ENCODE peak calls at places on chromosomes 5 and 9, in nine cellular contexts. I, L, M, Z, J, K, Y, B and G are unnamed samples.

GRCh38 chr5:33166971-33167370 is 273.8 kb upstream of the TARS1 start:
- DNase-seq in I (no peak), L (no peak), M (no peak), Z (no peak), J (no peak), K (no peak), Y (no peak), B (no peak), G (no peak)

GRCh38 chr9:3954950-3955670 is 344.8 kb downstream of the GLIS3 start:
- DNase-seq in I (no peak), L (no peak), M (peak), Z (no peak), J (no peak), K (no peak), Y (no peak), B (peak), G (peak)

GRCh38 chr5:115507682-115508081 is 36.9 kb downstream of the FEM1C start:
- DNase-seq in I (no peak), L (no peak), M (peak), Z (no peak), J (no peak), K (no peak), Y (no peak), B (peak), G (peak)

GRCh38 chr9:129867138-129868032 is 32.1 kb downstream of the USP20 start:
- DNase-seq in I (no peak), L (no peak), M (no peak), Z (peak), J (no peak), K (no peak), Y (no peak), B (no peak), G (no peak)

GRCh38 chr5:154302181-154302580 is 111.6 kb downstream of the GALNT10 start:
- DNase-seq in I (no peak), L (no peak), M (no peak), Z (no peak), J (no peak), K (peak), Y (no peak), B (no peak), G (no peak)

GRCh38 chr5:53334431-53334941 is 145.9 kb upstream of the FST start:
- DNase-seq in I (no peak), L (peak), M (peak), Z (peak), J (no peak), K (no peak), Y (no peak), B (peak), G (peak)

GRCh38 chr5:121503111-121503840 is 348.4 kb upstream of the FTMT start:
- DNase-seq in I (peak), L (peak), M (peak), Z (peak), J (peak), K (no peak), Y (peak), B (no peak), G (peak)

GRCh38 chr9:130689937-130690700 is 3.5 kb upstream of the EXOSC2 start:
- DNase-seq in I (peak), L (peak), M (peak), Z (peak), J (no peak), K (peak), Y (peak), B (peak), G (peak)

GRCh38 chr5:83718195-83718825 is 2.3 kb downstream of the HAPLN1 start:
- DNase-seq in I (peak), L (peak), M (peak), Z (peak), J (no peak), K (no peak), Y (peak), B (peak), G (peak)

GRCh38 chr9:112091805-112092204 is 83.3 kb downstream of the SUSD1 start:
- DNase-seq in I (peak), L (no peak), M (peak), Z (peak), J (no peak), K (no peak), Y (no peak), B (peak), G (peak)

GRCh38 chr9:137648396-137648795 is 29.6 kb downstream of the EHMT1 start:
- DNase-seq in I (no peak), L (no peak), M (peak), Z (no peak), J (no peak), K (no peak), Y (no peak), B (no peak), G (peak)

GRCh38 chr9:137650259-137650658 is 31.5 kb downstream of the EHMT1 start:
- DNase-seq in I (no peak), L (peak), M (no peak), Z (no peak), J (no peak), K (no peak), Y (no peak), B (no peak), G (peak)

GRCh38 chr9:137647096-137647709 is 28.4 kb downstream of the EHMT1 start:
- DNase-seq in I (no peak), L (no peak), M (no peak), Z (no peak), J (no peak), K (no peak), Y (no peak), B (no peak), G (no peak)

GRCh38 chr9:137649553-137649952 is 30.7 kb downstream of the EHMT1 start:
- DNase-seq in I (no peak), L (no peak), M (no peak), Z (no peak), J (no peak), K (no peak), Y (no peak), B (no peak), G (no peak)

DNA sequence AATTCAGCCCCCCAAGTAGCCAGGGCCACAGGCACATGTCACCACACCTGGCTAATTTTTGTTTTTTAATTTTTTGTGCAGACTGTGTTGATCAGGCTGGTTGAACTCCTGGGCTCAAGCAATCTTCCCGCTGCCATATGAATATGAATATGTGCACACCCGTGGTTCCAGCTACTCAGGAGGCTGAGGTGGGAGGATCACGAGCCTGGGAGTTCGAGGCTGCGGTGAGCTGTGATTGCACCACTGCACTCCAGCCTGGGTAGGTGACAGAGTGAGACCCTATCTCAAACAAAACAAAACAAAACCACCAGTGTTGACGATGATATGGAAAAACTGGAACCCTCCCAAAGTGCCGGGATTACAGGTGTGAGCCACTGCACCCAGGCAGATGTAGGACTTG is 32.0 kb downstream of the EHMT1 start:
- DNase-seq in I (no peak), L (no peak), M (no peak), Z (no peak), J (no peak), K (no peak), Y (no peak), B (no peak), G (no peak)
- TF ChIP-seq CTCF in I (no peak), L (no peak), M (no peak), Z (no peak), J (no peak), K (no peak), Y (no peak), B (no peak), G (no peak)

GRCh38 chr9:120032639-120033038 is 547.3 kb downstream of the CDK5RAP2 start:
- DNase-seq in I (no peak), L (no peak), M (no peak), Z (peak), J (no peak), K (no peak), Y (no peak), B (no peak), G (peak)
- TF ChIP-seq CTCF in I (no peak), L (no peak), M (no peak), Z (peak), J (peak), K (no peak), Y (peak), B (peak), G (peak)

GRCh38 chr5:171630047-171630669 is 155.5 kb upstream of the SMIM23 start:
- DNase-seq in I (peak), L (peak), M (peak), Z (peak), J (peak), K (peak), Y (peak), B (peak), G (peak)
- TF ChIP-seq CTCF in I (peak), L (peak), M (peak), Z (peak), J (peak), K (peak), Y (peak), B (peak), G (peak)

GRCh38 chr9:2489838-2490314 is 131.7 kb upstream of the VLDLR start:
- DNase-seq in I (no peak), L (no peak), M (peak), Z (no peak), J (no peak), K (no peak), Y (no peak), B (peak), G (peak)
- TF ChIP-seq CTCF in I (no peak), L (no peak), M (no peak), Z (no peak), J (no peak), K (no peak), Y (no peak), B (no peak), G (no peak)

GRCh38 chr5:95840969-95841368 is 18.4 kb upstream of the GLRX start:
- DNase-seq in I (no peak), L (no peak), M (no peak), Z (no peak), J (no peak), K (no peak), Y (no peak), B (no peak), G (no peak)

GRCh38 chr5:95842955-95843544 is 20.5 kb upstream of the GLRX start:
- DNase-seq in I (peak), L (no peak), M (peak), Z (peak), J (no peak), K (peak), Y (peak), B (peak), G (peak)

GRCh38 chr5:95841914-95842812 is 19.6 kb upstream of the GLRX start:
- DNase-seq in I (no peak), L (peak), M (peak), Z (no peak), J (no peak), K (peak), Y (no peak), B (peak), G (peak)

GRCh38 chr5:95845401-95845800 is 22.9 kb upstream of the GLRX start:
- DNase-seq in I (no peak), L (no peak), M (no peak), Z (no peak), J (no peak), K (no peak), Y (no peak), B (no peak), G (no peak)

GRCh38 chr5:95843733-95844223 is 21.3 kb upstream of the GLRX start:
- DNase-seq in I (no peak), L (no peak), M (peak), Z (no peak), J (no peak), K (peak), Y (no peak), B (no peak), G (peak)
- TF ChIP-seq CTCF in I (no peak), L (no peak), M (no peak), Z (no peak), J (no peak), K (no peak), Y (no peak), B (no peak), G (no peak)

GRCh38 chr5:138542120-138542955 is 698 bp downstream of the ETF1 start:
- DNase-seq in I (no peak), L (no peak), M (no peak), Z (peak), J (no peak), K (no peak), Y (no peak), B (peak), G (no peak)

GRCh38 chr5:138544171-138545134 is 1.4 kb upstream of the ETF1 start:
- DNase-seq in I (no peak), L (peak), M (peak), Z (peak), J (no peak), K (peak), Y (no peak), B (peak), G (peak)

GRCh38 chr5:138541511-138541910 is 1.5 kb downstream of the ETF1 start:
- DNase-seq in I (no peak), L (no peak), M (peak), Z (no peak), J (no peak), K (no peak), Y (no peak), B (no peak), G (no peak)

GRCh38 chr5:138543730-138544104 is 681 bp upstream of the ETF1 start:
- DNase-seq in I (no peak), L (no peak), M (no peak), Z (no peak), J (peak), K (no peak), Y (no peak), B (no peak), G (no peak)

GRCh38 chr5:138542956-138543729 is at the start of gene ETF1:
- DNase-seq in I (peak), L (peak), M (peak), Z (peak), J (peak), K (peak), Y (peak), B (peak), G (peak)
- TF ChIP-seq CTCF in I (no peak), L (no peak), M (no peak), Z (no peak), J (no peak), K (no peak), Y (no peak), B (no peak), G (no peak)